ENCODE peak calls at places on chromosome 6, in six cellular contexts. S is Peyer's patch; E is GM12865; Q is CD8-positive, alpha-beta T cell; F is NB4; Y is hepatocyte. K is an unnamed sample.

GRCh38 chr6:119608994-119609393 is 259.4 kb upstream of the MAN1A1 start:
- DNase-seq in S (no peak), E (peak), Q (no peak), F (no peak), Y (no peak), K (no peak)

GRCh38 chr6:20811112-20811746 is 277.0 kb downstream of the CDKAL1 start:
- DNase-seq in S (no peak), E (no peak), Q (no peak), F (no peak), Y (peak), K (no peak)

GRCh38 chr6:7016238-7016637 is 91.5 kb upstream of the RREB1 start:
- DNase-seq in S (no peak), E (no peak), Q (no peak), F (peak), Y (no peak), K (no peak)

GRCh38 chr6:349491-349921 is 42.0 kb upstream of the IRF4 start:
- DNase-seq in S (no peak), E (no peak), Q (no peak), F (no peak), Y (no peak), K (no peak)

GRCh38 chr6:122799916-122800701 is 11.1 kb downstream of the SMPDL3A start:
- DNase-seq in S (no peak), E (no peak), Q (no peak), F (no peak), Y (peak), K (no peak)

GRCh38 chr6:133804263-133804662 is 84.7 kb upstream of the TCF21 start:
- DNase-seq in S (no peak), E (no peak), Q (no peak), F (no peak), Y (no peak), K (no peak)

GRCh38 chr6:26225848-26226590 is 138.8 kb downstream of the HFE start:
- DNase-seq in S (no peak), E (no peak), Q (no peak), F (no peak), Y (no peak), K (no peak)

GRCh38 chr6:87012743-87013142 is 75.4 kb downstream of the HTR1E start:
- DNase-seq in S (no peak), E (no peak), Q (no peak), F (no peak), Y (no peak), K (no peak)

GRCh38 chr6:30311101-30311500 is 15.6 kb upstream of the TRIM39 start:
- DNase-seq in S (no peak), E (no peak), Q (no peak), F (no peak), Y (no peak), K (no peak)

GRCh38 chr6:112253842-112254816 is at the start of gene LAMA4:
- DNase-seq in S (peak), E (no peak), Q (no peak), F (no peak), Y (peak), K (peak)

GRCh38 chr6:7176208-7176607 is 68.4 kb downstream of the RREB1 start:
- DNase-seq in S (no peak), E (no peak), Q (no peak), F (peak), Y (no peak), K (no peak)

GRCh38 chr6:9502991-9503761 is 911.7 kb downstream of the TFAP2A start:
- DNase-seq in S (no peak), E (no peak), Q (no peak), F (no peak), Y (no peak), K (no peak)

GRCh38 chr6:34546551-34547321 is 9.4 kb downstream of the SPDEF start:
- DNase-seq in S (peak), E (no peak), Q (no peak), F (no peak), Y (peak), K (no peak)

DNA sequence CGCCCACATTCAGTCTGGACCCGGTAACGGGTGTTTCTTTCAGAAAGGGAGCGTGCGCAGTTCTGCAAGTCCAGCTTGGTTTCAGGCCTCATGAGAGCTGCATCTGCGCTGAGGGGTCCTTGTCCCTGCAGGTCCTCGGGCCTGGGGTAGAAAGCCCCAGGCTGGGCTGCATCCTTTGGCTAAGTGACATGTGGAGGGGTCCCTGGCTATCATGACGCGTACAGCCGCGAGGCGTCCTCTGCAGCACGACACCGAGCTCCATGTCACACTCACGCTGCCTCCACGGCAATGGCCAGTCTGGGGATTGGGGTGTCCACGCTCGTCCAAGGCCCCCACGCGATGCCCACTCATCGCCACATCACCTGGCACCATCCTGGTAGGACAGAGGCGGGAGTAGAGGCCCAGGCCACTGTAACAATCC is 1.7 kb upstream of the KIF25 start:
- DNase-seq in S (no peak), E (no peak), Q (no peak), F (no peak), Y (no peak), K (no peak)
- TF ChIP-seq CTCF in S (no peak), E (no peak), Q (no peak), F (no peak), Y (no peak), K (no peak)

GRCh38 chr6:156599977-156600647 is 177.1 kb upstream of the ARID1B start:
- DNase-seq in S (no peak), E (no peak), Q (no peak), F (no peak), Y (peak), K (no peak)
- TF ChIP-seq CTCF in S (no peak), E (no peak), Q (no peak), F (no peak), Y (no peak), K (no peak)

GRCh38 chr6:39303425-39304153 is 10.6 kb downstream of the KCNK17 start:
- DNase-seq in S (no peak), E (no peak), Q (no peak), F (no peak), Y (no peak), K (no peak)
- TF ChIP-seq CTCF in S (no peak), E (no peak), Q (peak), F (no peak), Y (no peak), K (no peak)

DNA sequence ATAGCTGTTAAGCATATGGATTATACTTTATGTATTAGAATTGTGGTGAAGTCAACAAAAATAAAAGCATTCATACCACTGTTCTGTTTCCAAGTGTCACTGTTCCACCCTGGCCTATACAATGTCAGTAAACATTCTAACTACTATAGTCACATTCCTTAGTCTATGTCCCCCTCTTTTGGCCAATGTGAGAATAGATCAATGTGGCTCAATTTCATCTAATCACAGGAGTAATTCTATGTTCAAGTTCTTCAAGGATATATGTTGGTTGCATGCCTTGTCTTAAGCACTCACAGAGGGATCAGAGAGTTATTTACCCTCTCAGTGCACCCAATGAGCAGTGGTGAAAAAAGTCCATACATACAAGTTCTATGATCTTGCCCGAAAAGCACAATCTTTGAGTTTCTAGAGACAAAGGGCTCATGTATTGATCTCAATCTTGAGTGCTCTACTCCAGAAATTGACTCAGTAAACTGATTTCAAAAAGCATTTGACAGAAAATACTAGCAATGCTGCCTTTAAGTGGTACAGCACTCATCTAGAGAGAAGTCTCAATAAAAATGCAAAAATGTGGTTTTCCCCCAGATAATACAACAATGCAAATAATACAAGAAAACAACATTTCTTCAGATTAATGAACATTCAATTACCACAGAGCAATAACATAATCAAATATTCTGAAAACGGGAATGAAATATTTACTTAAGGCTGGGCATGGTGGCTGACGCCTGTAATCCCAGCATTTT is 16.5 kb downstream of the SMLR1 start:
- DNase-seq in S (no peak), E (peak), Q (no peak), F (peak), Y (peak), K (no peak)
- TF ChIP-seq CTCF in S (peak), E (peak), Q (peak), F (peak), Y (peak), K (peak)

DNA sequence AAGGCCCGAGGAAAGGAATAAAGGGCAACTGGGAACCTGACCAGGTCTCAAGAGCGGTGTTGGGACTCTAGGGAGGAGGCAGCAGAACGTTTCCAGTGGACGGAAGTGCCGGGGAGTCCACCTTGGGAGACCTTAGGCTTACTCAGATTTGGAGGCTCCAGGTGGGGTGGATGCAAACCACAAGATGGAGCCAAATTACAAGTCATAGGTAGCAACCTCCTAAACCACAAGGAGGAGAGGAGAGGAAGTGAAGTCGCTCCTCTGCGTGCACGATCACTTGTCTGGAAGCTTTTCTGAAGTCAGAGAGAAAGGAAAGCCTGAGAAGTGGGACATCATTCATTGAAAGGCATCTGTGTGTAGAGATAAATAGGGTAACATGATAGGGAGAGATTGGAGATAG is 9.3 kb downstream of the HLA-DOA start:
- DNase-seq in S (no peak), E (peak), Q (no peak), F (peak), Y (peak), K (no peak)
- TF ChIP-seq CTCF in S (peak), E (peak), Q (no peak), F (no peak), Y (peak), K (peak)

DNA sequence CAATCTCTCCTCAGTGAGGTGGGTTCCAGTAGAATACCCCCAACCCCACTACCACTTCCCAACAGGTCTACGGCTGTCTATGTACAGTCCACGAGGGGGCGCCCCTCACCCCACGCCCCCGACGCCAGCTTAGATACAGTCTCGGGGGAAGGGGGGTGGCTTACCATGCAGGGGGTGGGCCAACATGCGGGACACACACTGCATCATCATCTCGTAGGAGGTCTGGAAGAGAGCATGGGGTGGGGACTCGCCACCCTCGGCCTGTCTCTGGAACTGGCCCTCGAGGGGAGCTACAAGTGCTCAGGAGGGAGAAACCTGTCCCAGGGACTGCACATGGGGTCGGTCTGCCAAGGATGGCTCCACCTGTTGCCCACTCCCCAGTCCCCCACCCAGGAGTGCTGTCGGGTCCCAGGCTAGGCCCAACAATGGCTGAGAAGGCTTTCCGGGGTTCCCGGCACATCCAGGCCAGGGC is 8.5 kb downstream of the MTCH1 start:
- DNase-seq in S (no peak), E (peak), Q (no peak), F (peak), Y (no peak), K (no peak)
- TF ChIP-seq CTCF in S (no peak), E (peak), Q (peak), F (peak), Y (peak), K (peak)

GRCh38 chr6:14278436-14278835 is 160.9 kb downstream of the CD83 start:
- DNase-seq in S (no peak), E (no peak), Q (no peak), F (no peak), Y (no peak), K (no peak)
- TF ChIP-seq CTCF in S (no peak), E (no peak), Q (no peak), F (no peak), Y (no peak), K (no peak)

GRCh38 chr6:28586273-28586672 is 60.6 kb downstream of the GPX5 start:
- DNase-seq in S (no peak), E (no peak), Q (no peak), F (no peak), Y (peak), K (no peak)

GRCh38 chr6:28583463-28583862 is 57.8 kb downstream of the GPX5 start:
- DNase-seq in S (no peak), E (no peak), Q (no peak), F (no peak), Y (no peak), K (no peak)

GRCh38 chr6:28585335-28585734 is 59.7 kb downstream of the GPX5 start:
- DNase-seq in S (no peak), E (no peak), Q (no peak), F (peak), Y (peak), K (no peak)

GRCh38 chr6:28580484-28580883 is 54.8 kb downstream of the GPX5 start:
- DNase-seq in S (no peak), E (no peak), Q (no peak), F (peak), Y (no peak), K (no peak)
- TF ChIP-seq CTCF in S (no peak), E (no peak), Q (peak), F (peak), Y (peak), K (peak)

DNA sequence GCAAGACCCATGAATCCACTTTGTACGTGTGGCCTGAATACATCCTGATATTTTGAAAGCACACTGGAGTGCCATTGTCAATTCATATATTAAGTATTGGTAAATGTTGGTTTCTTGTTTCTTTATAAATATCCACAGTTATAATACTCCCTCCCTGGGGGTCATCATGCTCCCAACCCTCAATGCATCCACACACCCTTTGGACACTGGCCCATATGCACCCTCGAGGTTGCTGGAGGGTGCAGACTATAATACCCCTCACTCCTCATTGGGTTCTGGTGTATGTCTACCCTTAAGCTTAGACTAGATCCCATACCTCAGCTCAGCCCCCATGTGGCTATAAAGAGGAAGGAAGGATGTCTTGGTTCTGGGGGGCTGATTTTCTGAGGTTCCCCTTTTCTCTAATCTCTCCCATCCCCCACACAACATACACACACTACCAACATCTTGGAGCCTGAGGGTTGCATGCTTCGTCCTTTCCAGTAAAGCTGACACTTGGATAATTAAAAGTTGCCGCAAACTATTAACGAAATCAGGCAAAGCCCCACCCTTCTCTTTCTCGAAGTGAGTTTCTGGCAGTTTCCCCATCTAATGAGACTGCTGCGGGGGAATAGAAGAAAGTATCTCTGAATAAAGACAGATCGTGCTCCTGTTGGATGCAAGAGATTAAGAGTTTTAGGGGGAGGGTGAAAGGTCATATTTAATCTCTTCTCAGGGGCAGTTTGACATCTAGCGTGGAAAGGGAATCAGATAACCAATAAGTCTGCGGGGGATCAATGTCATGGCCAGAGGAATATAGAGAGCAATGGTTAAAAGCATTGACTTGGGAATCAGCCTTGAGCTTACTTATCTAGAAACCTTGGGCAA is 7.4 kb downstream of the PIM1 start:
- DNase-seq in S (no peak), E (no peak), Q (no peak), F (peak), Y (no peak), K (no peak)
- TF ChIP-seq CTCF in S (no peak), E (no peak), Q (no peak), F (peak), Y (no peak), K (no peak)

GRCh38 chr6:118260833-118261232 is 287.3 kb upstream of the PLN start:
- DNase-seq in S (no peak), E (no peak), Q (no peak), F (no peak), Y (no peak), K (no peak)

GRCh38 chr6:118269659-118270058 is 278.4 kb upstream of the PLN start:
- DNase-seq in S (no peak), E (no peak), Q (no peak), F (no peak), Y (no peak), K (no peak)

DNA sequence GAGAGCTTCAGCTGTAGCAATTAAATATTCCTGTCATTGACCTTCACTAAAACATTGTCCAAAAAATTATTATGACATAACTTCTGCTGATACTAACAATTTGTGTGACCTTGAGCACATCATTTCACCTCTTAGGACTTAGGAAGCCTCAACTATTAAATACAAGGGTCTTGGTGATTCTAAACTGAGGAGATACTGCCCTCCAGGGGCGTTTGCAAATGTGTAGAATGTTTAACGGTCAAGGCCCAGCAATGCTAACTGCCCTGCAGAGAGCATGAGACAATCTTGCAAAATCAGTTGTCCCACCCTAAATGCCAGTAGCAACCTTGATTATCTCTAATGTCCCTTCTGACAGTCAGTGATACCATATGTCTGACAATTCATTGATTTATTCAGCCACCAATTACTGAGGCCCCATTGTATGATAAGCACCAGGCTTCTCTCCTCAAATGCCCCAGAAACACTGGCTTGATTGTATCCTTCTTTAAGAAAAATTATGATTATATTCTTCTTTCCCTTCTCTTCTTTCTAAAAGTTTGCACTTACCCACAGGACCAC is 284.1 kb upstream of the PLN start:
- DNase-seq in S (no peak), E (peak), Q (no peak), F (peak), Y (peak), K (peak)
- TF ChIP-seq CTCF in S (no peak), E (peak), Q (no peak), F (peak), Y (peak), K (peak)